ENCODE peak calls at places on chromosome 12, in five cellular contexts. I is SK-MEL-5, A is T-helper 9 cell, Q is WERI-Rb-1, N is dorsolateral prefrontal cortex. U is an unnamed sample.

GRCh38 chr12:2454778-2455177 is 340.0 kb upstream of the FKBP4 start:
- DNase-seq in A (no peak), N (no peak), I (no peak), Q (no peak), U (no peak)

GRCh38 chr12:30440826-30441602 is 254.7 kb downstream of the IPO8 start:
- DNase-seq in A (no peak), N (no peak), Q (peak; percentile 56), I (peak; percentile 58), U (no peak)

GRCh38 chr12:75628916-75629315 is 117.5 kb upstream of the KRR1 start:
- DNase-seq in I (no peak), Q (no peak), N (no peak), A (no peak), U (no peak)

GRCh38 chr12:91183565-91183964 is 948 bp upstream of the DCN start:
- DNase-seq in I (no peak), Q (no peak), A (no peak), N (no peak), U (no peak)

GRCh38 chr12:84842406-84843013 is 70.1 kb downstream of the SLC6A15 start:
- DNase-seq in N (no peak), I (peak; percentile 73), A (no peak), Q (peak; percentile 12), U (no peak)

GRCh38 chr12:117481470-117481869 is 120.0 kb upstream of the NOS1 start:
- DNase-seq in I (no peak), Q (no peak), N (no peak), A (no peak), U (no peak)

GRCh38 chr12:17304503-17305347 is 698.8 kb upstream of the LMO3 start:
- DNase-seq in A (no peak), I (no peak), N (no peak), Q (no peak), U (no peak)

GRCh38 chr12:64461634-64462414 is 9.9 kb downstream of the TBK1 start:
- DNase-seq in Q (no peak), I (no peak), A (no peak), N (peak; percentile 16), U (no peak)

GRCh38 chr12:50066402-50066801 is 9.0 kb downstream of the ASIC1 start:
- DNase-seq in Q (no peak), I (no peak), N (no peak), A (no peak), U (no peak)

GRCh38 chr12:13843841-13844240 is 137.6 kb downstream of the GRIN2B start:
- DNase-seq in A (no peak), Q (no peak), N (no peak), I (no peak), U (no peak)

GRCh38 chr12:23634344-23634743 is 315.1 kb downstream of the SOX5 start:
- DNase-seq in N (no peak), A (no peak), I (no peak), Q (no peak), U (no peak)

GRCh38 chr12:50636505-50636904 is 127.4 kb upstream of the ATF1 start:
- DNase-seq in Q (no peak), I (no peak), A (no peak), N (no peak), U (no peak)

GRCh38 chr12:34600592-34601462 is 578.5 kb downstream of the ALG10 start:
- DNase-seq in A (no peak), I (no peak), Q (no peak), N (no peak), U (no peak)

GRCh38 chr12:64457923-64458322 is 6.0 kb downstream of the TBK1 start:
- DNase-seq in A (no peak), Q (no peak), I (no peak), N (no peak), U (no peak)

GRCh38 chr12:47299586-47299985 is 219.8 kb upstream of the AMIGO2 start:
- DNase-seq in I (no peak), A (no peak), Q (no peak), N (no peak), U (no peak)